ENCODE peak calls at places on chromosomes 16 and 17, in nine cellular contexts. X is BE2C, Q is A549, M is cardiac fibroblast, K is HFF-Myc, W is PC-9, T is heart right ventricle, H is HL-60, V is AG10803. A is an unnamed sample.

GRCh38 chr16:86798247-86799041 is 220.1 kb downstream of the FOXL1 start:
- DNase-seq in X (no peak), T (no peak), W (no peak), K (no peak), Q (no peak), H (no peak), M (no peak), V (no peak), A (peak; percentile 14)

GRCh38 chr17:9647014-9647413 is 1.7 kb downstream of the USP43 start:
- DNase-seq in X (no peak), Q (no peak), K (no peak), V (no peak), H (no peak), T (no peak), M (no peak), W (peak; percentile 71), A (no peak)

GRCh38 chr17:44719444-44719843 is 11.0 kb downstream of the DBF4B start:
- DNase-seq in X (no peak), T (no peak), W (no peak), K (no peak), M (no peak), H (no peak), Q (no peak), V (no peak), A (no peak)

GRCh38 chr17:45948881-45949624 is 50.0 kb upstream of the STH start:
- DNase-seq in T (peak; percentile 80), Q (peak; percentile 81), K (peak; percentile 14), W (peak; percentile 66), H (peak; percentile 51), X (peak; percentile 82), V (peak; percentile 48), M (peak; percentile 67), A (peak; percentile 56)

GRCh38 chr16:89257757-89258465 is 40.4 kb downstream of the ZNF778 start:
- DNase-seq in Q (no peak), K (no peak), W (no peak), X (no peak), H (no peak), T (no peak), M (no peak), V (no peak), A (no peak)

GRCh38 chr16:11914210-11914758 is 1.5 kb downstream of the GSPT1 start:
- DNase-seq in X (no peak), W (no peak), K (no peak), V (no peak), H (no peak), T (no peak), M (no peak), Q (no peak), A (no peak)

GRCh38 chr16:10338426-10338825 is 47.4 kb upstream of the ATF7IP2 start:
- DNase-seq in W (no peak), H (no peak), X (no peak), V (no peak), M (no peak), K (no peak), Q (no peak), T (peak; percentile 15), A (peak; percentile 7)

GRCh38 chr17:13429201-13429600 is 172.5 kb downstream of the HS3ST3A1 start:
- DNase-seq in K (peak; percentile 55), T (no peak), W (no peak), H (no peak), X (peak; percentile 12), M (peak; percentile 50), Q (no peak), V (peak; percentile 92), A (peak; percentile 70)

GRCh38 chr17:20896153-20896649 is 146.6 kb downstream of the USP22 start:
- DNase-seq in K (no peak), M (no peak), T (peak; percentile 49), H (no peak), Q (peak; percentile 13), X (no peak), V (peak; percentile 6), W (no peak), A (peak; percentile 4)

GRCh38 chr16:23119570-23119969 is 29.7 kb downstream of the USP31 start:
- DNase-seq in W (no peak), X (no peak), T (no peak), M (peak; percentile 78), K (peak; percentile 42), V (peak; percentile 75), H (no peak), Q (no peak), A (peak; percentile 37)

GRCh38 chr17:62680541-62681052 is 53.1 kb downstream of the MRC2 start:
- DNase-seq in M (no peak), X (peak; percentile 36), H (no peak), W (no peak), Q (no peak), V (no peak), T (no peak), K (no peak), A (no peak)

GRCh38 chr17:76446449-76447231 is 6.3 kb downstream of the UBE2O start:
- DNase-seq in X (no peak), K (peak; percentile 26), V (peak; percentile 71), Q (peak; percentile 84), W (peak; percentile 67), M (peak; percentile 80), H (no peak), T (no peak), A (peak; percentile 78)

GRCh38 chr17:76447931-76448652 is 4.9 kb downstream of the UBE2O start:
- DNase-seq in H (no peak), V (peak; percentile 58), X (peak; percentile 46), W (no peak), K (no peak), Q (no peak), M (no peak), T (no peak), A (no peak)

GRCh38 chr17:76444518-76445311 is 8.2 kb downstream of the UBE2O start:
- DNase-seq in H (no peak), Q (no peak), T (no peak), M (no peak), V (no peak), X (no peak), W (no peak), K (no peak), A (peak; percentile 33)

GRCh38 chr17:76442341-76443338 is 10.3 kb downstream of the UBE2O start:
- DNase-seq in K (no peak), Q (no peak), V (no peak), X (no peak), T (no peak), H (peak; percentile 45), M (no peak), W (no peak), A (no peak)

DNA sequence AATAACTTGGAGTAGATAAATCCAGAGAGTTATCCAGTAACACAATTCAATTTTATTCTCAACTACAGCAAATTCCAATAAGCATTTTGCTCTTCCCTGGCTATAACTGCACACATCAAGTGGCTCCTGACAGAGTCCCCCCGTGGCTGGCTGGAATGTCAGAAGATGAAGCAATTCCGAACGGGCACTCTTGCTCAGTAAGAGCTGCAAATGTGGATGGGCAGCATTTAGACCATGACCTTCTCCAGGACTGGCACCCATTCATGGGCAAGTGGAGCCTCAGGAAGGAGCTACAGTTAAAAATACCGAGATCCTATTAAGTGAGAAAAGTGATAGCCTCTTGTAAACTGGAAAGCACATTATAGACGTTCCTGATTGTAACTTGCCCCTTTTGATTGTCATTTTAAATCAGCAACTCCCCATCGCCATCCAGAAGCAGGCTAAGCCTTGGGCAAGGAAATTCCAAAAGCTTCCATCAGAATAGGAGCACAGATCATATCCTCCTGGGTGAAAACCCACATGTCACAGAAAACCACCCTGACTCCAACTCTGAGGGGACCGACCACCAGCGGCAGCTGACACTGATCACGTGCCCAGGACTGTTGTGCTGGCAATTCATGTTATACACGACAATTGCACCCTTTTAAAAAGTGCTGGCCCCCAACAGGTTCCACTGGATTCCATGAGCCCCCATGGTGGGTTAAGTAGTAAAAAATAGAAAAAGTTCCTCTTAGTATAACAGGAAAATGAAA is 7.1 kb downstream of the UBE2O start:
- DNase-seq in V (no peak), W (no peak), K (no peak), Q (no peak), M (no peak), H (no peak), X (no peak), T (no peak), A (no peak)
- H3K4me3 ChIP-seq in V (no peak overlapping the region), W (peak overlapping the region; percentile 53), K (no peak overlapping the region), Q (peak overlapping the region; percentile 29), M (no peak overlapping the region), H (no peak overlapping the region), X (no peak overlapping the region), T (no peak overlapping the region), A (no peak overlapping the region)

DNA sequence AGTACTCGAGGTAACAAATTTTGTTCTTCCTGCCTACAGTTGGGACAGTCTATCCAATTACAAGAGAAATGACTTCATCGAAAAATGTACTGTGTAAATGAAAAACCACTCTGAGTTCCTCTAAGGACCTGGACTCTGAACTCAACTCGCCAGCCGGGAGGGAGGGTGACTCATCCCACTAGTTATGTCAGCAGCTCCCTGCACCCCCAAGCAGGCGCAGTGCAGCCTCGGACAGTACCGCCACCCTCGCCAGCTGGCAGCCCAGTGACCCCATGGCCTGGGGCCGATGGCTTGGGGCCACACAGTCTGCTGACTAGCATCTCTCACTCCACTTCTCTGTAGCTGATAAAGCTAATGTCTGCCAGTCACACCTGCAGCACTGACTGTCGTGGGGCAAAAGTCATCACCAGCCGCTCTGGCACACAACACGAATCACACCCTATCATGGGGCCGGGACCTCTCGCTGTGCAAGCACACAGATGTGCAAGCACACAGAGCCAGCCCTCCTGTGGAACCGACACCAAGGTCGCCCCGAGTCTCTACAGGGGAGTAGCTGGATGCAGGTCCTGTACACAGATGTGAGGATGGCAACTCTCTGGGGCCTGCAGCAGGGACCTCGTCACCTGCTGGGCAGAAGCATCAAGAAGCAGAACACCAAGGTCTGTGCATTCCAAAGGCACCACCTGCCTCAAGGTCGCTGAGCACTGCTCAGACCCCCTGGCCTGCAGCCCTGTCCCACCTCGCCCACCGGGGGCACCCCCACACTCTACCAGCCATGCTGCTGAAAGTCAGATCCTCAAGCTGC is 5.7 kb downstream of the CSNK1D start:
- DNase-seq in X (peak; percentile 68), H (peak; percentile 56), M (peak; percentile 94), T (peak; percentile 91), Q (peak; percentile 97), W (peak; percentile 87), V (peak; percentile 94), K (peak; percentile 72), A (peak; percentile 95)
- TF ChIP-seq CTCF in X (peak; percentile 15), H (no peak), M (peak; percentile 1), T (no peak), Q (no peak), W (no peak), V (no peak), K (no peak), A (peak; percentile 9)

DNA sequence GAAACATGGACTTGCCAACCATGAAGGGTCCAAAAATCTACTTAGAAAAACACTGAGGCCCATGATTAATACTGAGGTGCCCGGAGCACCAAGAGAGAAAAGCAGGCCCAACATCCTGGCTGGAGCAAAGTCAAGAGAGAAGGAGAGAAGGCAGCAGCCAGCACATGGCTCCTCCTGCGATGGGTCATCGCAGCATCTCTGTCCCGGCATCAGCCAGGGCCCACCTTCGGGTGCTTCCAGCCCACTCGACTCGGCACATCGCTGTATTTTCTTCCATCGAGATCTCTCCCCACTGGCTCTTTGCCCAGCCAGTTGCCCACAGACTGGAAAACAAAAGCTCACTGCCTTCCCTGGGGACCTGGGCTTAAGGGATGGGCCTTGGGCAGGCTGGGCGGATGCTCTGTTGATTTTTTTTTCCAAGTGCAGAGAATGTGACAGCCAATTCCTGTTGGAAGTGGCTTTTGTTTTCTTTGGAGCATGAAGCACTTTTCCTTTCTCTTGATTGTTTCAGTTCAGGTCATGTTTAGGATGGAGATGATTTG is 58.1 kb downstream of the CYB5B start:
- DNase-seq in K (no peak), T (peak; percentile 66), M (peak; percentile 97), H (no peak), X (peak; percentile 95), W (no peak), Q (no peak), V (peak; percentile 90), A (peak; percentile 79)
- H3K4me3 ChIP-seq in K (no peak overlapping the region), T (peak overlapping the region; percentile 32), M (peak overlapping the region; percentile 7), H (no peak overlapping the region), X (peak overlapping the region; percentile 41), W (no peak overlapping the region), Q (no peak overlapping the region), V (peak overlapping the region; percentile 15), A (no peak overlapping the region)

GRCh38 chr17:74549343-74549742 is 3.4 kb upstream of the CD300C start:
- DNase-seq in V (no peak), Q (no peak), W (no peak), T (no peak), M (no peak), K (no peak), H (no peak), X (no peak), A (no peak)
- TF ChIP-seq CTCF in V (no peak), Q (no peak), W (no peak), T (no peak), M (no peak), K (no peak), H (no peak), X (no peak), A (no peak)